ENCODE peak calls at places on chromosomes 1 and 21, in four cellular contexts. Y is left lung, I is uterus, V is fibroblast of lung. D is an unnamed sample.

GRCh38 chr21:36463204-36463603 is 16.7 kb downstream of the CLDN14 start:
- DNase-seq in Y (no peak), I (no peak), V (no peak), D (no peak)

GRCh38 chr21:36124395-36124794 is 10.5 kb upstream of the CBR3 start:
- DNase-seq in Y (no peak), I (no peak), V (no peak), D (no peak)

GRCh38 chr1:93384656-93385055 is 38.9 kb downstream of the DR1 start:
- DNase-seq in Y (no peak), I (no peak), V (no peak), D (no peak)

GRCh38 chr1:230456478-230456877 is 30.3 kb upstream of the PGBD5 start:
- DNase-seq in Y (no peak), I (no peak), V (no peak), D (no peak)

GRCh38 chr1:22142315-22143064 is 407 bp downstream of the WNT4 start:
- DNase-seq in Y (no peak), I (peak; percentile 40), V (no peak), D (no peak)

GRCh38 chr21:44338971-44339910 is at the start of gene CFAP410:
- DNase-seq in Y (peak; percentile 97), I (peak; percentile 96), V (peak; percentile 94), D (peak; percentile 67)

GRCh38 chr21:41777934-41778815 is 11.3 kb upstream of the RIPK4 start:
- DNase-seq in Y (peak; percentile 89), I (peak; percentile 85), V (peak; percentile 78), D (no peak)

GRCh38 chr1:160834945-160835565 is 27.6 kb downstream of the CD244 start:
- DNase-seq in Y (no peak), I (no peak), V (peak; percentile 54), D (no peak)

GRCh38 chr1:7433896-7434295 is 337.2 kb upstream of the VAMP3 start:
- DNase-seq in Y (peak; percentile 16), I (no peak), V (no peak), D (no peak)

GRCh38 chr1:37481289-37482003 is 7.1 kb downstream of the ZC3H12A start:
- DNase-seq in Y (no peak), I (no peak), V (no peak), D (no peak)

GRCh38 chr1:27152829-27153548 is 1.9 kb downstream of the SLC9A1 start:
- DNase-seq in Y (no peak), I (no peak), V (peak; percentile 19), D (no peak)

GRCh38 chr1:206739411-206740076 is 31.0 kb upstream of the IL19 start:
- DNase-seq in Y (no peak), I (no peak), V (no peak), D (no peak)

GRCh38 chr1:205247130-205247921 is 19.6 kb downstream of the TMCC2 start:
- DNase-seq in Y (no peak), I (no peak), V (peak; percentile 71), D (no peak)

GRCh38 chr1:104084380-104084779 is 334.7 kb downstream of the AMY1C start:
- DNase-seq in Y (no peak), I (no peak), V (no peak), D (no peak)

GRCh38 chr1:46544561-46545240 is 6.7 kb downstream of the KNCN start:
- DNase-seq in Y (peak; percentile 24), I (no peak), V (no peak), D (no peak)

GRCh38 chr1:57470028-57470427 is 46.2 kb upstream of the DAB1 start:
- DNase-seq in Y (no peak), I (no peak), V (peak; percentile 12), D (no peak)

GRCh38 chr1:247357781-247358211 is 26.1 kb upstream of the ZNF496 start:
- DNase-seq in Y (no peak), I (peak; percentile 44), V (peak; percentile 86), D (no peak)

GRCh38 chr1:239976130-239976968 is 115.3 kb upstream of the FMN2 start:
- DNase-seq in Y (no peak), I (no peak), V (peak; percentile 65), D (no peak)

GRCh38 chr1:182229907-182230522 is 161.6 kb downstream of the GLUL start:
- DNase-seq in Y (no peak), I (no peak), V (peak; percentile 5), D (no peak)

GRCh38 chr1:151823175-151823574 is 8.4 kb downstream of the RORC start:
- DNase-seq in Y (no peak), I (no peak), V (no peak), D (no peak)

GRCh38 chr1:151825204-151825603 is 6.4 kb downstream of the RORC start:
- DNase-seq in Y (no peak), I (no peak), V (no peak), D (no peak)

GRCh38 chr1:151820940-151821339 is 10.7 kb downstream of the RORC start:
- DNase-seq in Y (no peak), I (no peak), V (no peak), D (no peak)

GRCh38 chr1:151819951-151820623 is 11.5 kb downstream of the RORC start:
- DNase-seq in Y (no peak), I (no peak), V (no peak), D (no peak)

GRCh38 chr1:151822404-151822803 is 9.2 kb downstream of the RORC start:
- DNase-seq in Y (no peak), I (no peak), V (no peak), D (no peak)
- H3K27me3 ChIP-seq in Y (no peaks in the 10 kb centered on the region), I (no peaks in the 10 kb centered on the region), V (peaks cover 18% of the 10 kb centered on the region), D (peaks cover 26% of the 10 kb centered on the region)

DNA sequence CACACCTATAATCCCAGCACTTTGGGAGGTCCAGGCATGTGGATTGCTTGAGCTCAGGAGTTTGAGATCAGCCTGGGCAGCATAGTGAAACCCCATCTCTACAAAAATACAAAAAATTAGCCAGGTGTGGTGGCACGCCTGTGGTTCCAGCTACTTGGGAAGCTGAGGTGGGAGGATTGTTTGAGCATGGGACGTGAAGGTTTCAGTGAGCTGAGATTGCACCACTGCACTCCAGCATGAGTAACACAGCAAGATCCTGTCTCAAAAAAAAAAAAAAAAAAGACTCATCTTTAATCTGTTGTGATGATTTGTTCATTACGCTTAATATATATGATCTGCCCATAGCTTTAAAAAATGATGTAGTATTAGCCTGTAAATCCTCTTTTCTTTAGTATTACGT is 44.0 kb downstream of the OR10J1 start:
- DNase-seq in Y (no peak), I (no peak), V (no peak), D (no peak)
- H3K27me3 ChIP-seq in Y (no peaks in the 10 kb centered on the region), I (no peaks in the 10 kb centered on the region), V (no peaks in the 10 kb centered on the region), D (no peaks in the 10 kb centered on the region)

GRCh38 chr1:201261771-201262547 is 21.3 kb upstream of the PKP1 start:
- DNase-seq in Y (no peak), I (no peak), V (no peak), D (no peak)

GRCh38 chr1:201258763-201259230 is 24.5 kb upstream of the PKP1 start:
- DNase-seq in Y (no peak), I (no peak), V (no peak), D (no peak)

GRCh38 chr1:201260236-201260591 is 23.1 kb upstream of the PKP1 start:
- DNase-seq in Y (no peak), I (no peak), V (no peak), D (no peak)

GRCh38 chr1:201259476-201260235 is 23.6 kb upstream of the PKP1 start:
- DNase-seq in Y (peak; percentile 80), I (no peak), V (peak; percentile 22), D (no peak)

DNA sequence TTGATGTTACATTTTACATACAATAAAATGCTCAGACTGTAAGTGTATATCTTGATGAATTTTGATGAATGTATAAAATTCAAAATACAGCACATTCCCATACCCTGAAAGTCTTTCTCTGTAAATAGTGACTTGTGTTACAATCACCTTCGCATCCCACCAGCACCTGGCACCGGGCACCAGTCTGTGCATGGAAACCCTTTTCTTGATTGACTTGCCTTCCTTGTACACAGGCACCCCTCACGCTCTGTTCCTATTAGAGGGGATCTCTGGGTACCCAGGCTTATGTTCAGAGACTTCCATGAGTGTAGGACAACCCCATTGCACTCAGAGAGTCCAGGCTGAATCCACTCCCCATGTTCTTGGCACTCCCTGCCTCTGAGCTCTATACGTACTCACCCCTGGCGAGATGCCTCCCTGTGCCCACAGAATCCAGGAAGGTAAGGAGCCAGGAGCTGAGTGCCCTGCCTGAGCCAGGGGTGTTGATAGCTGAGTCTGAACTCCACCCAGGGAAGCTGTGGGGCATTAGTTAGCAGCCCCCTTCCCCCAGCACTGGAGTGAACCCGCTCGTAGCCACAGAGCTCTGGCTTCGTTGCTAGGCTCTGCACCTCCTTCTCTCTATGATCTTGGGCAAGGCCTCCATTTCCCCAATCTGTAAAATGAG is 22.5 kb upstream of the PKP1 start:
- DNase-seq in Y (no peak), I (no peak), V (no peak), D (no peak)
- H3K27me3 ChIP-seq in Y (peaks cover 18% of the 10 kb centered on the region), I (no peaks in the 10 kb centered on the region), V (no peaks in the 10 kb centered on the region), D (no peaks in the 10 kb centered on the region)

DNA sequence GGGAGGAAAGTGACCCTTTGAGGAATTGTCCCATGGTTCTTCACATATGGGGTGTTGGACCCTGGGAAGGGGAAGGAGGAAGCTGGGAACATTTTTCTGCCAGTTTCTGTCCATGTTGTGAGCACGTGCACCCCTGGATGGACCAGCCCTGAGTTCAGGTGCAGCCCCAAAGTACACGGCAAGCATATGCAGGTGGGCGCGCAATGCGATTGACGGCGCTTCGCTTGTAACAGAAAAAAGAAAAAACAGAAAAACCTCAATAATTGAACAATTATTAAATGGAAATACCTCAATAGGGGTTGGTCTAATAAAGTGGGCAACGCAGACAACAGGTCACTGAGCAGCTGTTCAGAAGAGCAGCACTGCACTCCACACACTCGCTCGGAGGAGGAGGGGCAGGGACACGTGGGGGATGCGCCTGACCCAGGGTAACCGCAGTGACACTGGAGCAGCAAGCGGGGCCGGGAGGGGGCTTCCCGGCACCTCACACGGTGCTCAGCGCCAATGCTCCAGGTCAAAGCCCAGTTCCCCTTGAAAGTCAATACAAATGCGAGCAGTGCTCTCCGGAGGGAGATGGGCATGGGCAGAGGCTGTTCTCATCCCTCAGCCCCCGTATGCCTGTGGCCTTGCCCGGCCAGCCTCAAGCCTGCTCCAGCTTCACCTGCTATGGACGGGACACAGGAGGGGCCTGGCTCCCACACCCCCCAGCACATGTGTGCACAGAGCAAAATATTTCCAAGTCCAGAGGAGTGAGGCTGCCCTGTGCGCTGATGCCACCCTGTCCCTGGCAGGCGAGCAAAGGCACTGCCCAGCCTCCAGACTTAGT is 6.6 kb upstream of the ACTRT2 start:
- DNase-seq in Y (peak; percentile 66), I (peak; percentile 6), V (no peak), D (no peak)
- H3K27me3 ChIP-seq in Y (peaks cover 79% of the 10 kb centered on the region), I (no peaks in the 10 kb centered on the region), V (no peaks in the 10 kb centered on the region), D (no peaks in the 10 kb centered on the region)

GRCh38 chr1:18110598-18110939 is 3.0 kb downstream of the IGSF21 start:
- DNase-seq in Y (no peak), I (no peak), V (no peak), D (no peak)
- H3K27me3 ChIP-seq in Y (peaks cover 100% of the 10 kb centered on the region), I (no peaks in the 10 kb centered on the region), V (peaks cover 42% of the 10 kb centered on the region), D (peaks cover 47% of the 10 kb centered on the region)